ENCODE peak calls at places on chromosomes 7 and 10, in nine cellular contexts. I is amniotic stem cell; K is C1 segment of cervical spinal cord; W is stimulated activated CD4-positive, alpha-beta T cell treated with anti-CD3 and anti-CD28 coated beads, Interleukin-1b, Interleukin-23, amount 100 ng/mL, for 1 hour; Q is fibroblast of the conjunctiva; C is WTC11; E is stimulated activated CD8-positive, alpha-beta memory T cell treated with anti-CD3 and anti-CD28 coated beads, Interleukin-15, amount 100 ng/mL, for 4 hours; X is Caki2; D is lung. N is an unnamed sample.

GRCh38 chr10:24242562-24242961 is 33.6 kb downstream of the KIAA1217 start:
- DNase-seq in W (no peak), Q (no peak), K (no peak), I (no peak), C (no peak), D (no peak), E (no peak), X (no peak), N (no peak)

GRCh38 chr7:95871078-95871848 is 98.9 kb downstream of the DYNC1I1 start:
- DNase-seq in Q (peak), C (peak), E (no peak), W (no peak), D (no peak), K (peak), X (peak), I (peak), N (peak)

GRCh38 chr7:150380463-150380862 is 1.3 kb downstream of the ZNF775 start:
- DNase-seq in X (no peak), Q (no peak), D (no peak), W (no peak), E (no peak), I (no peak), K (no peak), C (peak), N (no peak)

GRCh38 chr10:120666311-120666710 is 184.9 kb upstream of the WDR11 start:
- DNase-seq in I (no peak), E (no peak), X (no peak), K (no peak), D (no peak), C (no peak), Q (no peak), W (no peak), N (no peak)

GRCh38 chr10:43198682-43199005 is 60.4 kb downstream of the CSGALNACT2 start:
- DNase-seq in D (no peak), X (no peak), K (no peak), W (no peak), E (no peak), I (no peak), C (no peak), Q (no peak), N (no peak)

GRCh38 chr7:134886353-134887057 is 99.8 kb upstream of the AGBL3 start:
- DNase-seq in W (no peak), Q (no peak), I (no peak), D (peak), X (no peak), C (no peak), E (no peak), K (no peak), N (no peak)

GRCh38 chr10:114632869-114633715 is 25.0 kb downstream of the ABLIM1 start:
- DNase-seq in I (peak), K (no peak), W (no peak), Q (peak), D (peak), X (peak), E (no peak), C (no peak), N (no peak)

GRCh38 chr10:48697821-48698764 is 13.4 kb downstream of the WDFY4 start:
- DNase-seq in X (no peak), W (no peak), E (no peak), I (no peak), C (no peak), Q (no peak), K (no peak), D (no peak), N (no peak)

GRCh38 chr7:16712916-16713315 is 40.6 kb upstream of the TSPAN13 start:
- DNase-seq in W (no peak), I (no peak), X (peak), C (no peak), K (no peak), D (no peak), Q (no peak), E (no peak), N (no peak)

GRCh38 chr7:47691974-47692373 is 110.1 kb upstream of the TNS3 start:
- DNase-seq in K (no peak), I (no peak), C (no peak), X (no peak), Q (no peak), D (no peak), E (no peak), W (no peak), N (no peak)

GRCh38 chr10:91776266-91776665 is 22.0 kb upstream of the TNKS2 start:
- DNase-seq in D (no peak), C (no peak), Q (no peak), X (no peak), K (no peak), I (no peak), E (no peak), W (no peak), N (no peak)

GRCh38 chr10:69863580-69863979 is 61.9 kb downstream of the COL13A1 start:
- DNase-seq in C (no peak), E (no peak), D (no peak), X (no peak), I (no peak), Q (peak), W (no peak), K (no peak), N (no peak)

GRCh38 chr10:113059001-113059780 is 109.1 kb downstream of the TCF7L2 start:
- DNase-seq in C (no peak), I (peak), D (no peak), X (peak), K (peak), E (no peak), W (no peak), Q (peak), N (no peak)

GRCh38 chr7:55021951-55022617 is 3.3 kb downstream of the EGFR start:
- DNase-seq in W (no peak), Q (no peak), X (peak), E (no peak), C (no peak), D (no peak), K (no peak), I (no peak), N (no peak)

GRCh38 chr7:109387530-109387929 is 817.9 kb downstream of the DNAJB9 start:
- DNase-seq in K (no peak), I (no peak), E (no peak), C (no peak), Q (no peak), D (no peak), W (no peak), X (no peak), N (no peak)

GRCh38 chr7:98286093-98286525 is 4.6 kb downstream of the BRI3 start:
- DNase-seq in X (peak), W (no peak), E (no peak), Q (peak), I (peak), D (peak), C (no peak), K (peak), N (no peak)

GRCh38 chr10:32095116-32095733 is 39.0 kb upstream of the KIF5B start:
- DNase-seq in D (no peak), W (no peak), E (no peak), X (no peak), Q (peak), C (no peak), K (no peak), I (no peak), N (no peak)

GRCh38 chr10:133189256-133189655 is 29.2 kb downstream of the KNDC1 start:
- DNase-seq in D (no peak), K (no peak), Q (no peak), W (no peak), C (no peak), E (no peak), X (no peak), I (no peak), N (no peak)

GRCh38 chr7:24756989-24757798 is at the start of gene GSDME:
- DNase-seq in C (peak), E (no peak), I (peak), W (no peak), K (peak), D (no peak), Q (peak), X (peak), N (no peak)

GRCh38 chr10:23310443-23310842 is 34.2 kb downstream of the C10orf67 start:
- DNase-seq in E (no peak), C (no peak), D (no peak), X (peak), Q (no peak), K (no peak), I (no peak), W (no peak), N (no peak)

GRCh38 chr7:151086802-151087246 is 549 bp downstream of the AGAP3 start:
- DNase-seq in X (no peak), C (peak), I (no peak), D (no peak), W (no peak), Q (no peak), E (no peak), K (no peak), N (no peak)

GRCh38 chr7:132618271-132618955 is 42.1 kb upstream of the PLXNA4 start:
- DNase-seq in E (no peak), I (no peak), C (peak), D (no peak), X (no peak), W (no peak), Q (no peak), K (no peak), N (no peak)

GRCh38 chr10:24603333-24603732 is 120.4 kb downstream of the ARHGAP21 start:
- DNase-seq in E (no peak), X (peak), D (no peak), C (no peak), W (no peak), K (no peak), I (no peak), Q (no peak), N (no peak)

GRCh38 chr10:3790272-3790671 is 5.3 kb upstream of the KLF6 start:
- DNase-seq in W (no peak), I (no peak), D (no peak), K (no peak), Q (no peak), X (no peak), E (no peak), C (no peak), N (no peak)

GRCh38 chr10:76411719-76412435 is 980.5 kb downstream of the LRMDA start:
- DNase-seq in X (no peak), K (no peak), Q (peak), E (no peak), C (no peak), I (no peak), W (no peak), D (peak), N (no peak)

GRCh38 chr7:13017325-13017853 is 330.0 kb downstream of the ARL4A start:
- DNase-seq in C (no peak), Q (no peak), I (peak), D (no peak), E (no peak), X (peak), W (no peak), K (no peak), N (peak)

GRCh38 chr7:78018541-78019456 is 220.2 kb downstream of the PHTF2 start:
- DNase-seq in K (no peak), D (no peak), I (no peak), E (no peak), W (no peak), Q (peak), C (peak), X (peak), N (no peak)